ENCODE peak calls at places on chromosome 13, in five cellular contexts. P is breast epithelium, L is HFF-Myc, M is esophagus squamous epithelium, G is nephron progenitor cell. S is an unnamed sample.

GRCh38 chr13:73262862-73263627 is 204.2 kb downstream of the KLF5 start:
- DNase-seq in P (no peak), G (no peak), L (no peak), M (no peak), S (no peak)

GRCh38 chr13:98450012-98450411 is 126.9 kb downstream of the STK24 start:
- DNase-seq in P (no peak), G (no peak), L (no peak), M (no peak), S (no peak)

GRCh38 chr13:100394005-100394695 is 194.4 kb downstream of the GGACT start:
- DNase-seq in G (no peak), P (no peak), M (no peak), L (peak; percentile 81), S (no peak)

GRCh38 chr13:86909318-86909717 is 761.9 kb upstream of the SLITRK5 start:
- DNase-seq in G (no peak), P (no peak), M (no peak), L (no peak), S (no peak)

GRCh38 chr13:76929975-76930374 is 18.3 kb upstream of the ACOD1 start:
- DNase-seq in M (no peak), G (no peak), P (no peak), L (no peak), S (no peak)

GRCh38 chr13:98629055-98629454 is 52.1 kb upstream of the STK24 start:
- DNase-seq in G (no peak), M (no peak), L (no peak), P (no peak), S (no peak)

GRCh38 chr13:93698016-93698613 is 471.5 kb downstream of the GPC6 start:
- DNase-seq in L (no peak), G (no peak), M (no peak), P (no peak), S (no peak)

GRCh38 chr13:36382030-36382429 is 35.8 kb upstream of the SPART start:
- DNase-seq in P (no peak), L (no peak), G (no peak), M (no peak), S (no peak)

GRCh38 chr13:74290324-74290773 is 156.1 kb upstream of the KLF12 start:
- DNase-seq in P (peak; percentile 51), G (no peak), M (no peak), L (no peak), S (no peak)

GRCh38 chr13:70960841-70961443 is 852.7 kb upstream of the KLHL1 start:
- DNase-seq in M (no peak), P (no peak), L (peak; percentile 5), G (no peak), S (no peak)

GRCh38 chr13:46686171-46686570 is 110.8 kb downstream of the ESD start:
- DNase-seq in M (no peak), P (no peak), L (no peak), G (no peak), S (no peak)

GRCh38 chr13:112619730-112620639 is 32.0 kb upstream of the TUBGCP3 start:
- DNase-seq in M (no peak), G (peak; percentile 65), P (no peak), L (no peak), S (no peak)

GRCh38 chr13:36880961-36881360 is 39.1 kb downstream of the SMAD9 start:
- DNase-seq in P (no peak), L (no peak), G (no peak), M (no peak), S (no peak)

GRCh38 chr13:84661718-84662117 is 779.4 kb upstream of the SLITRK1 start:
- DNase-seq in P (no peak), G (no peak), L (no peak), M (no peak), S (no peak)

GRCh38 chr13:54241719-54242118 is 1213.1 kb downstream of the OLFM4 start:
- DNase-seq in M (no peak), G (no peak), L (no peak), P (no peak), S (no peak)

GRCh38 chr13:44340508-44340907 is 33.1 kb upstream of the SERP2 start:
- DNase-seq in L (no peak), P (no peak), G (no peak), M (no peak), S (no peak)

GRCh38 chr13:113455384-113455783 is 2.1 kb upstream of the ADPRHL1 start:
- DNase-seq in P (no peak), M (no peak), G (no peak), L (no peak), S (no peak)

GRCh38 chr13:44274838-44275237 is 98.8 kb upstream of the SERP2 start:
- DNase-seq in L (no peak), P (no peak), M (no peak), G (no peak), S (no peak)

GRCh38 chr13:96527497-96527896 is 437.6 kb downstream of the HS6ST3 start:
- DNase-seq in L (no peak), P (no peak), G (no peak), M (no peak), S (no peak)

GRCh38 chr13:27022571-27023311 is 148.9 kb downstream of the USP12 start:
- DNase-seq in L (no peak), G (no peak), P (no peak), M (no peak), S (no peak)

GRCh38 chr13:99057310-99057975 is 79.6 kb upstream of the DOCK9 start:
- DNase-seq in P (no peak), L (no peak), M (no peak), G (no peak), S (no peak)

GRCh38 chr13:107993239-107993948 is 221.9 kb downstream of the LIG4 start:
- DNase-seq in G (no peak), M (no peak), L (no peak), P (no peak), S (no peak)

GRCh38 chr13:35712907-35713685 is 236.6 kb upstream of the MAB21L1 start:
- DNase-seq in P (no peak), L (peak; percentile 97), G (no peak), M (no peak), S (no peak)

GRCh38 chr13:112957295-112957677 is 11.7 kb upstream of the MCF2L start:
- DNase-seq in P (no peak), M (no peak), L (no peak), G (no peak), S (no peak)

GRCh38 chr13:76848596-76848995 is 37.6 kb downstream of the KCTD12 start:
- DNase-seq in P (no peak), G (no peak), L (no peak), M (no peak), S (no peak)

GRCh38 chr13:77177646-77178045 is 149.2 kb downstream of the MYCBP2 start:
- DNase-seq in P (no peak), M (no peak), G (no peak), L (no peak), S (no peak)

GRCh38 chr13:24664726-24665409 is 15.3 kb upstream of the ATP12A start:
- DNase-seq in L (no peak), G (no peak), P (no peak), M (no peak), S (no peak)

GRCh38 chr13:98216135-98216565 is 39.1 kb upstream of the RNF113B start:
- DNase-seq in M (no peak), L (peak; percentile 73), P (no peak), G (no peak), S (no peak)

GRCh38 chr13:65926750-65927171 is 1303.4 kb downstream of the PCDH9 start:
- DNase-seq in G (peak; percentile 21), M (no peak), P (no peak), L (no peak), S (peak; percentile 25)

GRCh38 chr13:28659611-28659970 is 661 bp downstream of the POMP start:
- DNase-seq in L (no peak), P (no peak), M (no peak), G (no peak), S (no peak)

GRCh38 chr13:47705185-47705584 is 295.9 kb downstream of the SUCLA2 start:
- DNase-seq in L (no peak), M (no peak), P (no peak), G (no peak), S (no peak)

GRCh38 chr13:35978607-35979316 is 152.4 kb downstream of the DCLK1 start:
- DNase-seq in L (peak; percentile 39), P (no peak), G (peak; percentile 55), M (no peak), S (no peak)

GRCh38 chr13:107742544-107742943 is 472.8 kb downstream of the LIG4 start:
- DNase-seq in P (no peak), M (no peak), L (no peak), G (no peak), S (no peak)

DNA sequence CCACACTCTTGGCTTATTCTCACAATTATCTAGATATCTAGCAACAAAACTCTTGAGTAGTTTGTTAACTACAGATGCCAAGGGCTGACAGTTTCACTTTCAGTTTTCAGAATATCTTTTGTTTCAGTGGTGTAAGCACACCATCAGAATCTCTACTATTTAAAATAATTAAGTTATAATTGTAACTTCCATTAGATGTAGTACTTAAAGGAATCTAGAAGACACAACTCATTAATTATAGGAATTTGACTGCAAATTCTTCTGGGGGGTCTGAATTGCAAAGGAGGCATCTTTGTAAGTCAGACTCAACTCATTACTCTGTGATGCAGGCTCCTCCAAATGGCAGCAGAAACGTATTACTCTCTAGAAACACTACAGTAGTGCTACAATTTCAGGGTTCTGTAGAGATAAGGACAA is 44.9 kb upstream of the USPL1 start:
- DNase-seq in P (no peak), L (no peak), G (no peak), M (no peak), S (no peak)
- TF ChIP-seq CTCF in P (no peak), L (peak; percentile 21), G (no peak), M (no peak), S (peak; percentile 43)

GRCh38 chr13:110653851-110654250 is 38.5 kb downstream of the NAXD start:
- DNase-seq in L (no peak), G (no peak), M (no peak), P (no peak), S (no peak)

GRCh38 chr13:110653271-110653670 is 37.9 kb downstream of the NAXD start:
- DNase-seq in M (no peak), G (no peak), L (no peak), P (no peak), S (no peak)

GRCh38 chr13:110661256-110661655 is 44.7 kb downstream of the CARS2 start:
- DNase-seq in M (no peak), G (no peak), L (no peak), P (no peak), S (no peak)

GRCh38 chr13:110652755-110653154 is 37.4 kb downstream of the NAXD start:
- DNase-seq in P (no peak), G (no peak), L (no peak), M (no peak), S (no peak)

GRCh38 chr13:110657196-110657595 is 41.9 kb downstream of the NAXD start:
- DNase-seq in P (no peak), L (no peak), G (no peak), M (no peak), S (no peak)
- TF ChIP-seq CTCF in P (no peak), L (no peak), G (no peak), M (no peak), S (no peak)

DNA sequence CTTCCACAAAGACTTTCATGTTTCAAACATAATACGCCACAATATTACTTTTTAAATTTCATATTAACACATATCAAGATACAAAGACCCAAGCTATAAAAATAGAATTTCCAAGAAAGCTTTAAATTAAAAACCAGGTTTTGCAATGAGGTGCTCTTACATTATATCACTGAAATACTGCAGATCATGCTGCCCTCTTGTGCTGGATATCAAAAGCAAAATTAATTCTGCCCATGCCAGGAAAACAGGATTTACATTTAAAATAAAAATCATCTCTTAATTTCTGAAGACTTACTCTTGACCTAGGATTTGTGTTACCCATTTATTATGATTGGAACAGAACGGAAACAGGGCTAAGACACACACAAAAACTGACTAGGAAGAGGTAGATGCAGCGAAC is 145.0 kb downstream of the ABCC4 start:
- DNase-seq in P (no peak), M (no peak), L (no peak), G (no peak), S (no peak)
- TF ChIP-seq CTCF in P (no peak), M (peak; percentile 25), L (no peak), G (no peak), S (peak; percentile 43)

GRCh38 chr13:32302461-32302860 is 12.7 kb downstream of the ZAR1L start:
- DNase-seq in M (no peak), G (no peak), P (no peak), L (no peak), S (no peak)
- TF ChIP-seq CTCF in M (no peak), G (no peak), P (no peak), L (no peak), S (no peak)

S was measured in right lobe of liver.